ENCODE peak calls at places on chromosome 13, in six cellular contexts. C, K, E, F, Q and B are unnamed samples.

GRCh38 chr13:30664689-30665088 is 47.0 kb downstream of the USPL1 start:
- DNase-seq in C (no peak), K (no peak), E (no peak), F (no peak), Q (no peak), B (no peak)

GRCh38 chr13:32142956-32143375 is 111.4 kb downstream of the FRY start:
- DNase-seq in C (no peak), K (no peak), E (no peak), F (no peak), Q (peak), B (no peak)

GRCh38 chr13:86000546-86000945 is 201.3 kb upstream of the SLITRK6 start:
- DNase-seq in C (no peak), K (no peak), E (peak), F (no peak), Q (no peak), B (no peak)

GRCh38 chr13:105937451-105937850 is 598.0 kb downstream of the EFNB2 start:
- DNase-seq in C (no peak), K (no peak), E (no peak), F (no peak), Q (peak), B (peak)

GRCh38 chr13:95260031-95260525 is 41.2 kb downstream of the ABCC4 start:
- DNase-seq in C (no peak), K (no peak), E (no peak), F (no peak), Q (no peak), B (no peak)

GRCh38 chr13:26050568-26051230 is 1.1 kb downstream of the SHISA2 start:
- DNase-seq in C (no peak), K (no peak), E (peak), F (peak), Q (no peak), B (no peak)

GRCh38 chr13:31556376-31556775 is 182.9 kb upstream of the RXFP2 start:
- DNase-seq in C (no peak), K (no peak), E (no peak), F (no peak), Q (peak), B (no peak)

GRCh38 chr13:49453465-49453864 is 9.4 kb downstream of the SETDB2 start:
- DNase-seq in C (no peak), K (no peak), E (no peak), F (no peak), Q (no peak), B (no peak)

GRCh38 chr13:67120872-67121531 is 109.1 kb downstream of the PCDH9 start:
- DNase-seq in C (no peak), K (no peak), E (no peak), F (no peak), Q (peak), B (no peak)

GRCh38 chr13:32496574-32497160 is 41.9 kb downstream of the N4BP2L2 start:
- DNase-seq in C (no peak), K (no peak), E (no peak), F (no peak), Q (no peak), B (no peak)

GRCh38 chr13:34419025-34419424 is 523.0 kb upstream of the NBEA start:
- DNase-seq in C (no peak), K (no peak), E (peak), F (no peak), Q (no peak), B (no peak)

GRCh38 chr13:79866436-79866835 is 385.5 kb downstream of the NDFIP2 start:
- DNase-seq in C (no peak), K (no peak), E (no peak), F (no peak), Q (no peak), B (no peak)

GRCh38 chr13:31408927-31409326 is 209.2 kb downstream of the B3GLCT start:
- DNase-seq in C (no peak), K (no peak), E (no peak), F (no peak), Q (no peak), B (no peak)